ENCODE peak calls at places on chromosomes 11 and 22, in six cellular contexts. L is OCI-LY7, H is fibroblast of pulmonary artery, B is AG09309, A is fibroblast of lung, Y is heart right ventricle. C is an unnamed sample.

GRCh38 chr11:82874646-82875523 is 25.3 kb downstream of the PRCP start:
- DNase-seq in L (no peak), H (no peak), B (no peak), A (no peak), Y (no peak), C (no peak)

GRCh38 chr11:113446112-113446511 is 29.1 kb downstream of the DRD2 start:
- DNase-seq in L (no peak), H (peak; percentile 57), B (no peak), A (peak; percentile 36), Y (no peak), C (peak; percentile 4)

GRCh38 chr11:76444065-76444383 is 794 bp upstream of the EMSY start:
- DNase-seq in L (peak; percentile 10), H (no peak), B (no peak), A (no peak), Y (no peak), C (no peak)

GRCh38 chr11:14070866-14071265 is 108.3 kb downstream of the SPON1 start:
- DNase-seq in L (no peak), H (no peak), B (no peak), A (no peak), Y (no peak), C (peak; percentile 55)

GRCh38 chr11:65921876-65922275 is 2.6 kb downstream of the DRAP1 start:
- DNase-seq in L (no peak), H (no peak), B (no peak), A (no peak), Y (no peak), C (no peak)

GRCh38 chr11:66559141-66559861 is 9.1 kb downstream of the CTSF start:
- DNase-seq in L (no peak), H (peak; percentile 28), B (no peak), A (no peak), Y (peak; percentile 41), C (peak; percentile 10)

GRCh38 chr22:24207264-24208011 is 26.2 kb downstream of the SUSD2 start:
- DNase-seq in L (no peak), H (peak; percentile 33), B (no peak), A (peak; percentile 35), Y (no peak), C (no peak)

GRCh38 chr11:32555885-32556284 is 27.7 kb upstream of the EIF3M start:
- DNase-seq in L (no peak), H (no peak), B (no peak), A (no peak), Y (no peak), C (no peak)

GRCh38 chr11:47991266-47991830 is 11.0 kb downstream of the PTPRJ start:
- DNase-seq in L (peak; percentile 57), H (no peak), B (no peak), A (peak; percentile 67), Y (no peak), C (no peak)

GRCh38 chr11:96037267-96037990 is 113.5 kb upstream of the MTMR2 start:
- DNase-seq in L (no peak), H (peak; percentile 23), B (no peak), A (peak; percentile 52), Y (no peak), C (peak; percentile 44)

GRCh38 chr11:119051440-119052162 is 5.4 kb downstream of the HYOU1 start:
- DNase-seq in L (no peak), H (no peak), B (no peak), A (no peak), Y (no peak), C (no peak)

GRCh38 chr11:17645190-17645970 is 74.0 kb upstream of the MYOD1 start:
- DNase-seq in L (no peak), H (no peak), B (no peak), A (no peak), Y (no peak), C (no peak)

GRCh38 chr11:67262731-67263675 is 3.3 kb upstream of the GRK2 start:
- DNase-seq in L (peak; percentile 87), H (peak; percentile 82), B (peak; percentile 56), A (peak; percentile 77), Y (peak; percentile 83), C (peak; percentile 87)

GRCh38 chr22:19629331-19629719 is 85.0 kb upstream of the SEPTIN5 start:
- DNase-seq in L (no peak), H (no peak), B (no peak), A (no peak), Y (no peak), C (no peak)

GRCh38 chr11:10770626-10771254 is 19.7 kb downstream of the CTR9 start:
- DNase-seq in L (peak; percentile 58), H (peak; percentile 55), B (no peak), A (peak; percentile 39), Y (peak; percentile 47), C (peak; percentile 69)

GRCh38 chr11:61362542-61362875 is 335 bp downstream of the TMEM138 start:
- DNase-seq in L (peak; percentile 47), H (peak; percentile 55), B (no peak), A (peak; percentile 73), Y (no peak), C (peak; percentile 72)

GRCh38 chr22:49062155-49063039 is 765.3 kb downstream of the BRD1 start:
- DNase-seq in L (no peak), H (no peak), B (no peak), A (no peak), Y (no peak), C (no peak)

GRCh38 chr11:94735907-94736306 is 32.2 kb upstream of the AMOTL1 start:
- DNase-seq in L (no peak), H (no peak), B (no peak), A (no peak), Y (no peak), C (no peak)

GRCh38 chr11:68947151-68947550 is 33.6 kb downstream of the MRGPRD start:
- DNase-seq in L (no peak), H (no peak), B (no peak), A (no peak), Y (no peak), C (no peak)

GRCh38 chr11:68948948-68949347 is 31.8 kb downstream of the MRGPRD start:
- DNase-seq in L (no peak), H (no peak), B (no peak), A (peak; percentile 20), Y (no peak), C (no peak)

GRCh38 chr11:68950776-68951175 is 30.0 kb downstream of the MRGPRD start:
- DNase-seq in L (no peak), H (no peak), B (no peak), A (no peak), Y (no peak), C (no peak)

GRCh38 chr11:68948496-68948895 is 32.3 kb downstream of the MRGPRD start:
- DNase-seq in L (no peak), H (no peak), B (no peak), A (no peak), Y (no peak), C (no peak)

DNA sequence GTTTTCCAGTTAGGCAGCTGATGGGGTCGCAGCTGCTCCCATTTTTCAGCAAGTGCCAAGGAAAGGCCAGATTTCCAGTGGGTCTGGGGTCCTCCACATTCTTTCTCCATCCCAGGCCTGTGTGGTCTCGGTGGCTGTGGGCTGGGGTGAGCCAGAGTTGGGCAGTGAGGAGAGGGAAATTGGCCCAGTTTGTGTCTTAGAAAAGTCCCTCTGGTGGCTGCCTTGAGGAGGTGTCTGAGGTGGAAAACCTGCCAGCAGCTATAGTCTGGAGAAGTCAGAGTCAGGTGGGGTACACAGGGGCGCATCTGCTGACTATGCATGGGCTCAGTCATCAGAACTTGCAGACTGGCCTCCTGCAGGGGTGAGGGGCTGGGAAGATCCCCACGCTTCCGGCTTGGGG is 30.5 kb downstream of the MRGPRD start:
- DNase-seq in L (peak; percentile 46), H (peak; percentile 25), B (no peak), A (no peak), Y (no peak), C (peak; percentile 17)
- TF ChIP-seq CTCF in L (peak; percentile 65), H (peak; percentile 42), B (peak; percentile 41), A (peak; percentile 13), Y (no peak), C (peak; percentile 31)

GRCh38 chr11:109783842-109784241 is 309.4 kb upstream of the ZC3H12C start:
- DNase-seq in L (no peak), H (no peak), B (no peak), A (no peak), Y (no peak), C (no peak)

GRCh38 chr11:109788969-109789490 is 304.2 kb upstream of the ZC3H12C start:
- DNase-seq in L (no peak), H (no peak), B (no peak), A (no peak), Y (no peak), C (no peak)

GRCh38 chr11:109783017-109783416 is 310.2 kb upstream of the ZC3H12C start:
- DNase-seq in L (no peak), H (no peak), B (no peak), A (no peak), Y (no peak), C (no peak)

GRCh38 chr11:109784536-109784935 is 308.7 kb upstream of the ZC3H12C start:
- DNase-seq in L (no peak), H (no peak), B (no peak), A (no peak), Y (no peak), C (no peak)

GRCh38 chr11:109785714-109786113 is 307.5 kb upstream of the ZC3H12C start:
- DNase-seq in L (no peak), H (peak; percentile 31), B (peak; percentile 11), A (peak; percentile 78), Y (no peak), C (peak; percentile 61)
- H3K4me3 ChIP-seq in L (no peak overlapping the region), H (no peak overlapping the region), B (no peak overlapping the region), A (peak overlapping the region; percentile 13), Y (no peak overlapping the region), C (no peak overlapping the region)

GRCh38 chr22:41638124-41638523 is 17.0 kb downstream of the XRCC6 start:
- DNase-seq in L (no peak), H (no peak), B (no peak), A (no peak), Y (no peak), C (no peak)

GRCh38 chr22:41638748-41639147 is 17.7 kb downstream of the XRCC6 start:
- DNase-seq in L (no peak), H (no peak), B (no peak), A (no peak), Y (no peak), C (no peak)

GRCh38 chr22:41641854-41642253 is 20.8 kb downstream of the XRCC6 start:
- DNase-seq in L (no peak), H (no peak), B (no peak), A (no peak), Y (no peak), C (no peak)

GRCh38 chr22:41636467-41636866 is 15.4 kb downstream of the XRCC6 start:
- DNase-seq in L (no peak), H (peak; percentile 14), B (no peak), A (peak; percentile 60), Y (peak; percentile 29), C (peak; percentile 73)
- TF ChIP-seq CTCF in L (no peak), H (no peak), B (no peak), A (no peak), Y (no peak), C (no peak)

DNA sequence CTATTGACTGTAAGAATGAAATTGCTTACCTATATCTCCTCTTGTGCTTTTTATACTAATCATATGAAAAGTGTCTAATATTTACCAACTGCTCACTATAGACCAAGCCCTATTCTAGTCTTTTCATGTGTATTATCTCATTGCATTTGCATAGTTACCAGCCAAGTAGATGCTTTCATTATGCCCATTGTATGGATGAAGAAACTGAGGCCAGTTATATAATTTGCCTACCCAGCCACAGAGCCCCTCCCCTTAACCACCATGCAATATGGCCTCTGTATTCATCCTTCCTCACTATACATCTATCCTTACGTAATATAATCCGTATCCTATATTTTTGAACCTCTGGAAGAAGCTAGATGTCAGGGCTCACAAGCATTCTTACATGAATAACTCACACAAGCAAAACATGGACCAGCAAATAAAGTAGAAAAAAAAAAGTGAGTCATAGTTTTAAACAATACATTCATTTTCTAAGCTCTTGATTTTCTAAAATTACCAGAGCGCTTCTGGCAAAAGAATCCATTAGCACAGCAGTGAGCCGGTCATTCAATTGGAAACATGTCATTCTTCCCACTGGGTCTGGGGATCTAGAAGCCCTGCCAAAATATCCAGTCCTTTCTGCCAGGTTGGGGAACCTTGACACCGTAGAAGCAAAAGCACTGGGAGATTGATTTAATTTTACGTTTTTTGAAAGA is 80.1 kb downstream of the C11orf91 start:
- DNase-seq in L (no peak), H (peak; percentile 71), B (no peak), A (peak; percentile 84), Y (no peak), C (peak; percentile 74)
- H3K4me3 ChIP-seq in L (no peak overlapping the region), H (no peak overlapping the region), B (no peak overlapping the region), A (no peak overlapping the region), Y (no peak overlapping the region), C (no peak overlapping the region)

C was measured in fibroblast of mammary gland.